ENCODE peak calls at places on chromosomes 5 and 9, in nine cellular contexts. W is H7; I is fibroblast of the aortic adventitia; Y is CD8-positive, alpha-beta T cell; J is AML-193; D is fibroblast of lung; V is heart left ventricle; E is central memory CD8-positive, alpha-beta T cell; O is T-helper 17 cell. T is an unnamed sample.

GRCh38 chr5:83475540-83476469 is 4.3 kb downstream of the VCAN start:
- DNase-seq in W (peak), V (no peak), O (no peak), Y (no peak), I (peak), E (no peak), D (peak), J (no peak), T (peak)

GRCh38 chr5:63070001-63070400 is 491.4 kb downstream of the LRRC70 start:
- DNase-seq in Y (no peak), E (no peak), J (no peak), I (no peak), D (no peak), O (no peak), W (peak), V (no peak), T (no peak)

GRCh38 chr9:71179183-71179582 is 57.8 kb upstream of the TRPM3 start:
- DNase-seq in E (no peak), D (no peak), V (no peak), I (no peak), Y (no peak), J (no peak), W (no peak), O (no peak), T (no peak)

GRCh38 chr9:107486674-107487520 is 2.7 kb downstream of the KLF4 start:
- DNase-seq in W (no peak), Y (no peak), O (no peak), I (peak), J (no peak), D (peak), V (peak), E (no peak), T (no peak)

GRCh38 chr5:43038523-43038989 is 1.6 kb downstream of the ANXA2R start:
- DNase-seq in J (no peak), E (no peak), Y (peak), O (no peak), D (peak), I (no peak), V (no peak), W (no peak), T (no peak)

GRCh38 chr5:123261752-123262151 is 161.5 kb downstream of the CEP120 start:
- DNase-seq in I (peak), V (no peak), O (no peak), Y (no peak), J (no peak), E (no peak), W (no peak), D (peak), T (no peak)

GRCh38 chr5:54495027-54495426 is 22.5 kb upstream of the SNX18 start:
- DNase-seq in E (no peak), I (no peak), W (no peak), Y (no peak), D (no peak), V (no peak), O (no peak), J (no peak), T (no peak)

GRCh38 chr5:88785396-88786216 is 97.4 kb downstream of the MEF2C start:
- DNase-seq in W (no peak), V (no peak), D (peak), I (peak), Y (no peak), E (no peak), O (no peak), J (no peak), T (peak)

GRCh38 chr9:115117999-115118470 is at the start of gene TNC:
- DNase-seq in E (no peak), Y (no peak), D (peak), V (peak), O (no peak), J (no peak), W (peak), I (peak), T (no peak)

GRCh38 chr5:180825768-180826525 is 23.3 kb upstream of the MGAT1 start:
- DNase-seq in Y (no peak), V (peak), J (no peak), O (no peak), I (peak), W (no peak), E (no peak), D (peak), T (no peak)

GRCh38 chr5:168978015-168978414 is 322.9 kb downstream of the SLIT3 start:
- DNase-seq in O (no peak), E (no peak), J (no peak), I (peak), V (no peak), D (no peak), Y (no peak), W (no peak), T (peak)

GRCh38 chr5:122924203-122924602 is 78.8 kb downstream of the SNX24 start:
- DNase-seq in E (no peak), I (peak), J (no peak), V (no peak), O (no peak), D (peak), W (no peak), Y (no peak), T (peak)

GRCh38 chr9:131500377-131500776 is 2.3 kb upstream of the POMT1 start:
- DNase-seq in V (no peak), E (peak), I (no peak), O (peak), D (no peak), J (no peak), Y (peak), W (no peak), T (no peak)

GRCh38 chr9:79667716-79668458 is 96.1 kb downstream of the TLE4 start:
- DNase-seq in D (no peak), W (no peak), I (no peak), Y (no peak), E (no peak), O (no peak), V (no peak), J (no peak), T (no peak)

GRCh38 chr9:87107072-87107471 is 159.8 kb upstream of the GAS1 start:
- DNase-seq in I (no peak), D (no peak), O (no peak), E (no peak), J (no peak), V (no peak), W (peak), Y (no peak), T (no peak)

GRCh38 chr9:113515862-113516261 is 52.3 kb downstream of the RGS3 start:
- DNase-seq in D (peak), V (no peak), W (no peak), I (no peak), J (no peak), E (no peak), O (no peak), Y (no peak), T (no peak)

GRCh38 chr5:101047181-101047580 is 144.1 kb upstream of the ST8SIA4 start:
- DNase-seq in E (no peak), W (no peak), Y (no peak), V (no peak), I (no peak), J (no peak), D (no peak), O (no peak), T (no peak)

GRCh38 chr9:13845460-13845859 is 468.5 kb downstream of the NFIB start:
- DNase-seq in W (no peak), I (peak), D (peak), Y (no peak), J (no peak), E (no peak), O (no peak), V (no peak), T (no peak)

GRCh38 chr5:150625164-150625535 is 15.3 kb upstream of the SYNPO start:
- DNase-seq in W (peak), D (no peak), V (peak), J (no peak), O (no peak), E (no peak), I (no peak), Y (no peak), T (no peak)

GRCh38 chr9:135992486-135993408 is 31.6 kb upstream of the UBAC1 start:
- DNase-seq in J (peak), I (peak), E (no peak), Y (peak), D (peak), W (peak), O (no peak), V (peak), T (peak)

GRCh38 chr5:171863928-171864327 is 78.3 kb downstream of the SMIM23 start:
- DNase-seq in O (no peak), I (peak), V (no peak), J (no peak), W (no peak), Y (no peak), D (peak), E (no peak), T (peak)

GRCh38 chr5:39353714-39354399 is 10.4 kb downstream of the C9 start:
- DNase-seq in Y (no peak), W (no peak), V (no peak), J (no peak), O (no peak), E (no peak), I (no peak), D (no peak), T (no peak)

GRCh38 chr5:114448496-114448895 is 86.6 kb downstream of the KCNN2 start:
- DNase-seq in E (no peak), I (peak), D (no peak), W (no peak), V (no peak), O (no peak), Y (no peak), J (no peak), T (no peak)

GRCh38 chr9:3337515-3337914 is 188.3 kb downstream of the RFX3 start:
- DNase-seq in D (peak), V (peak), O (no peak), W (no peak), E (no peak), I (peak), J (no peak), Y (no peak), T (peak)

GRCh38 chr9:35756275-35756742 is 2.2 kb upstream of the MSMP start:
- DNase-seq in J (no peak), D (peak), V (peak), W (peak), Y (peak), O (peak), E (peak), I (no peak), T (no peak)

GRCh38 chr9:135087489-135087791 is at the start of gene OLFM1:
- DNase-seq in I (peak), E (no peak), J (no peak), Y (no peak), V (peak), W (peak), D (peak), O (no peak), T (no peak)

GRCh38 chr5:58156354-58156753 is 303.5 kb downstream of the PLK2 start:
- DNase-seq in V (peak), D (no peak), I (peak), J (no peak), O (no peak), W (no peak), E (no peak), Y (no peak), T (peak)

GRCh38 chr9:111029260-111029659 is 9.0 kb downstream of the LPAR1 start:
- DNase-seq in I (no peak), V (no peak), E (no peak), Y (no peak), W (no peak), O (no peak), D (no peak), J (no peak), T (no peak)

GRCh38 chr9:2477755-2478154 is 143.8 kb upstream of the VLDLR start:
- DNase-seq in I (peak), D (peak), J (no peak), W (no peak), Y (no peak), O (no peak), V (no peak), E (no peak), T (no peak)

GRCh38 chr5:40376566-40376965 is 303.1 kb upstream of the PTGER4 start:
- DNase-seq in D (no peak), J (no peak), E (no peak), Y (no peak), V (no peak), W (no peak), I (no peak), O (no peak), T (no peak)

GRCh38 chr5:158175664-158176507 is 316.9 kb upstream of the CLINT1 start:
- DNase-seq in Y (no peak), V (peak), I (no peak), J (no peak), E (no peak), O (no peak), D (no peak), W (peak), T (no peak)

GRCh38 chr9:129283290-129283691 is 105.2 kb upstream of the IER5L start:
- DNase-seq in V (no peak), I (no peak), J (no peak), D (no peak), W (no peak), O (no peak), E (no peak), Y (no peak), T (no peak)

GRCh38 chr5:83927140-83927733 is 206.6 kb upstream of the HAPLN1 start:
- DNase-seq in O (no peak), J (peak), V (peak), I (peak), Y (peak), W (peak), E (no peak), D (peak), T (no peak)